ENCODE peak calls at places on chromosomes 6 and 20, in five cellular contexts. One of them, this sample, is unnamed.

GRCh38 chr20:36154696-36155628 is at the start of gene EPB41L1:
- DNase-seq in uterus: no peak
- DNase-seq in body of pancreas: no peak
- DNase-seq in transverse colon: no peak
- DNase-seq in right lobe of liver: peak
- DNase-seq in this sample: no peak

GRCh38 chr6:167137881-167138280 is 15.0 kb downstream of the CCR6 start:
- DNase-seq in body of pancreas: no peak
- DNase-seq in right lobe of liver: no peak
- DNase-seq in uterus: no peak
- DNase-seq in transverse colon: no peak
- DNase-seq in this sample: no peak

GRCh38 chr6:154457046-154457713 is 53.3 kb downstream of the CNKSR3 start:
- DNase-seq in transverse colon: no peak
- DNase-seq in right lobe of liver: no peak
- DNase-seq in uterus: no peak
- DNase-seq in body of pancreas: no peak
- DNase-seq in this sample: no peak

GRCh38 chr6:36067374-36068011 is 39.9 kb downstream of the MAPK14 start:
- DNase-seq in right lobe of liver: no peak
- DNase-seq in transverse colon: no peak
- DNase-seq in uterus: no peak
- DNase-seq in body of pancreas: no peak
- DNase-seq in this sample: no peak

GRCh38 chr6:84512396-84512795 is 252.0 kb downstream of the TBX18 start:
- DNase-seq in uterus: no peak
- DNase-seq in transverse colon: no peak
- DNase-seq in body of pancreas: no peak
- DNase-seq in right lobe of liver: no peak
- DNase-seq in this sample: no peak

GRCh38 chr6:27791182-27791939 is 120.8 kb downstream of the OR2B2 start:
- DNase-seq in right lobe of liver: peak
- DNase-seq in uterus: peak
- DNase-seq in transverse colon: peak
- DNase-seq in body of pancreas: peak
- DNase-seq in this sample: no peak

GRCh38 chr6:113944701-113945100 is 26.2 kb downstream of the HDAC2 start:
- DNase-seq in right lobe of liver: no peak
- DNase-seq in uterus: no peak
- DNase-seq in body of pancreas: no peak
- DNase-seq in transverse colon: no peak
- DNase-seq in this sample: no peak

GRCh38 chr6:152981989-152982767 is 663 bp downstream of the FBXO5 start:
- DNase-seq in transverse colon: peak
- DNase-seq in uterus: peak
- DNase-seq in right lobe of liver: peak
- DNase-seq in body of pancreas: no peak
- DNase-seq in this sample: no peak

GRCh38 chr20:43409041-43409913 is 48.4 kb upstream of the SRSF6 start:
- DNase-seq in uterus: no peak
- DNase-seq in transverse colon: no peak
- DNase-seq in right lobe of liver: no peak
- DNase-seq in body of pancreas: no peak
- DNase-seq in this sample: no peak

GRCh38 chr20:38199506-38200390 is 34.7 kb upstream of the TGM2 start:
- DNase-seq in transverse colon: no peak
- DNase-seq in right lobe of liver: peak
- DNase-seq in uterus: peak
- DNase-seq in body of pancreas: no peak
- DNase-seq in this sample: no peak

GRCh38 chr6:43965628-43966373 is 161.5 kb downstream of the MRPL14 start:
- DNase-seq in body of pancreas: no peak
- DNase-seq in transverse colon: no peak
- DNase-seq in uterus: no peak
- DNase-seq in right lobe of liver: peak
- DNase-seq in this sample: no peak

GRCh38 chr6:160089534-160089897 is 32.1 kb upstream of the SLC22A1 start:
- DNase-seq in right lobe of liver: no peak
- DNase-seq in transverse colon: no peak
- DNase-seq in body of pancreas: no peak
- DNase-seq in uterus: no peak
- DNase-seq in this sample: no peak

GRCh38 chr20:58605292-58606065 is 45.6 kb upstream of the STX16 start:
- DNase-seq in right lobe of liver: no peak
- DNase-seq in body of pancreas: no peak
- DNase-seq in transverse colon: no peak
- DNase-seq in uterus: no peak
- DNase-seq in this sample: no peak

GRCh38 chr6:47919875-47920274 is 138.0 kb downstream of the OPN5 start:
- DNase-seq in body of pancreas: no peak
- DNase-seq in transverse colon: no peak
- DNase-seq in uterus: no peak
- DNase-seq in right lobe of liver: no peak
- DNase-seq in this sample: no peak

GRCh38 chr20:31830406-31830981 is 11.3 kb downstream of the MYLK2 start:
- DNase-seq in uterus: no peak
- DNase-seq in body of pancreas: no peak
- DNase-seq in right lobe of liver: no peak
- DNase-seq in transverse colon: no peak
- DNase-seq in this sample: no peak

GRCh38 chr6:75446278-75446880 is 47.2 kb downstream of the FILIP1 start:
- DNase-seq in uterus: no peak
- DNase-seq in right lobe of liver: no peak
- DNase-seq in transverse colon: no peak
- DNase-seq in body of pancreas: no peak
- DNase-seq in this sample: no peak
- TF ChIP-seq POLR2A in uterus: no peak
- TF ChIP-seq POLR2A in right lobe of liver: no peak
- TF ChIP-seq POLR2A in transverse colon: no peak
- TF ChIP-seq POLR2A in body of pancreas: no peak
- TF ChIP-seq POLR2A in this sample: no peak

GRCh38 chr6:32578962-32579361 is 10.7 kb downstream of the HLA-DRB1 start:
- DNase-seq in body of pancreas: no peak
- DNase-seq in uterus: no peak
- DNase-seq in right lobe of liver: no peak
- DNase-seq in transverse colon: no peak
- DNase-seq in this sample: no peak
- TF ChIP-seq POLR2A in body of pancreas: no peak
- TF ChIP-seq POLR2A in uterus: no peak
- TF ChIP-seq POLR2A in right lobe of liver: no peak
- TF ChIP-seq POLR2A in transverse colon: no peak
- TF ChIP-seq POLR2A in this sample: no peak

GRCh38 chr6:5728726-5729434 is 277.8 kb downstream of the NRN1 start:
- DNase-seq in body of pancreas: no peak
- DNase-seq in transverse colon: no peak
- DNase-seq in right lobe of liver: no peak
- DNase-seq in uterus: no peak
- DNase-seq in this sample: no peak

GRCh38 chr6:5726976-5727718 is 279.6 kb downstream of the NRN1 start:
- DNase-seq in uterus: no peak
- DNase-seq in body of pancreas: no peak
- DNase-seq in transverse colon: no peak
- DNase-seq in right lobe of liver: no peak
- DNase-seq in this sample: no peak

GRCh38 chr6:5729813-5730212 is 276.9 kb downstream of the NRN1 start:
- DNase-seq in body of pancreas: no peak
- DNase-seq in uterus: no peak
- DNase-seq in transverse colon: no peak
- DNase-seq in right lobe of liver: no peak
- DNase-seq in this sample: no peak

GRCh38 chr6:5718231-5718947 is 288.3 kb downstream of the NRN1 start:
- DNase-seq in uterus: no peak
- DNase-seq in right lobe of liver: no peak
- DNase-seq in body of pancreas: no peak
- DNase-seq in transverse colon: no peak
- DNase-seq in this sample: no peak

GRCh38 chr6:5723905-5724691 is 282.6 kb downstream of the NRN1 start:
- DNase-seq in right lobe of liver: no peak
- DNase-seq in transverse colon: peak
- DNase-seq in uterus: no peak
- DNase-seq in body of pancreas: peak
- DNase-seq in this sample: no peak
- TF ChIP-seq POLR2A in right lobe of liver: no peak
- TF ChIP-seq POLR2A in transverse colon: no peak
- TF ChIP-seq POLR2A in uterus: no peak
- TF ChIP-seq POLR2A in body of pancreas: no peak
- TF ChIP-seq POLR2A in this sample: no peak

GRCh38 chr6:31401403-31401802 is 2.0 kb upstream of the MICA start:
- DNase-seq in right lobe of liver: no peak
- DNase-seq in uterus: peak
- DNase-seq in body of pancreas: peak
- DNase-seq in transverse colon: peak
- DNase-seq in this sample: peak
- TF ChIP-seq POLR2A in right lobe of liver: peak
- TF ChIP-seq POLR2A in uterus: peak
- TF ChIP-seq POLR2A in body of pancreas: peak
- TF ChIP-seq POLR2A in transverse colon: peak
- TF ChIP-seq POLR2A in this sample: peak

GRCh38 chr20:46690219-46691111 is 1.2 kb upstream of the TP53RK start:
- DNase-seq in uterus: no peak
- DNase-seq in right lobe of liver: no peak
- DNase-seq in transverse colon: no peak
- DNase-seq in body of pancreas: no peak
- DNase-seq in this sample: no peak

GRCh38 chr20:46683939-46684750 is 5.1 kb downstream of the TP53RK start:
- DNase-seq in uterus: peak
- DNase-seq in body of pancreas: peak
- DNase-seq in right lobe of liver: no peak
- DNase-seq in transverse colon: no peak
- DNase-seq in this sample: no peak

GRCh38 chr20:46688151-46689081 is 828 bp downstream of the TP53RK start:
- DNase-seq in body of pancreas: no peak
- DNase-seq in transverse colon: no peak
- DNase-seq in right lobe of liver: no peak
- DNase-seq in uterus: no peak
- DNase-seq in this sample: no peak

GRCh38 chr20:46689754-46690085 is 476 bp upstream of the TP53RK start:
- DNase-seq in transverse colon: no peak
- DNase-seq in body of pancreas: no peak
- DNase-seq in uterus: no peak
- DNase-seq in right lobe of liver: no peak
- DNase-seq in this sample: no peak

GRCh38 chr20:46689082-46689753 is at the start of gene TP53RK:
- DNase-seq in transverse colon: peak
- DNase-seq in body of pancreas: peak
- DNase-seq in right lobe of liver: peak
- DNase-seq in uterus: peak
- DNase-seq in this sample: peak
- TF ChIP-seq POLR2A in transverse colon: peak
- TF ChIP-seq POLR2A in body of pancreas: peak
- TF ChIP-seq POLR2A in right lobe of liver: peak
- TF ChIP-seq POLR2A in uterus: peak
- TF ChIP-seq POLR2A in this sample: peak

GRCh38 chr6:148758492-148758891 is 11.7 kb downstream of the UST start:
- DNase-seq in uterus: no peak
- DNase-seq in body of pancreas: peak
- DNase-seq in right lobe of liver: no peak
- DNase-seq in transverse colon: peak
- DNase-seq in this sample: no peak

GRCh38 chr6:148760143-148760505 is 13.3 kb downstream of the UST start:
- DNase-seq in body of pancreas: no peak
- DNase-seq in uterus: no peak
- DNase-seq in right lobe of liver: no peak
- DNase-seq in transverse colon: no peak
- DNase-seq in this sample: no peak

GRCh38 chr6:148757944-148758343 is 11.1 kb downstream of the UST start:
- DNase-seq in transverse colon: no peak
- DNase-seq in uterus: no peak
- DNase-seq in body of pancreas: no peak
- DNase-seq in right lobe of liver: no peak
- DNase-seq in this sample: no peak

GRCh38 chr6:148761532-148761951 is 14.7 kb downstream of the UST start:
- DNase-seq in transverse colon: peak
- DNase-seq in uterus: peak
- DNase-seq in right lobe of liver: no peak
- DNase-seq in body of pancreas: peak
- DNase-seq in this sample: no peak

DNA sequence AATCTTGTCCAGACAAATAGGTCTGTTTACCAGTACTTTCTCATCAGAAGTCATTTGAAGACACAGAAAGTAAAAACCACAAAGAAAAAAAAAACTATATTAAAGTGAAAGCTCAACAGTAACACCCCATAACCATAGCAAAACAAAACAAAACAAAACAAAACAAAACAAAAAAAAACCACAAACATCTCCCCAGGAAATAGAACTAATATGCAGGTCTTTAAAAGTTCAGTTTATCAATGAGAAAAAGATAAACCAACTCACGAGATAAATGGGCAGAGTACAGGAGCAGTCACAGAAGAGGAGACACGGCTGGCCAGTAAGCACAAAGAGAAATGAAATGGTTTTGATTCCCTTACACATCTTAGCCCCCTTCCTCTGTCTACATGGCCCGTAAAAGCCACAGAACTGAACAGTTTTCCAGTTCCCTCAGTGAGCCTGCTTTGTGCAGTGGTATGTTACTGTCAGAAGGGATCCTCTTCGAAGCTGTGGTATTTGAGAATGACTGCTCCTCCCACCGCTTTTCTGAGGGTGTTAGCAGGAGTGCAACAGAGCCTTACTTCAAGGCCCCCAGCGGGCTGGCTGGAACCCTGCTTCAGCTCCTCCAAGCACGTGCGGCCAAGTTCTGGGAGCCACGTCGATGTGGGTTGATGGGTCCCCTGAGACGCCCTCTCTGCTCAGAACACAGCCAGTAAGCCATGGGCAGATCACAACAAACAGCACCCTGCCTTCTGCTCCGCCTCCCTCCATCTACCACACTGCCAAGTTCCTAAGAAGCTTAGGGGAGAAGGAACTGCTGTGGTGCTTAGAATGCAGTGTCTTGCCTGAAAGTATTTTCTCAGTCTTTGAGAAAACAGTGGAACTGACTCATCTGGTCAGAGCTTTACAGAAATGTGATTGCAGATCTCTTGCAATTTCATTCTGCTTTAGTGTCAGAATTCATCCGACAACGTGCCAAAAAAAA is 14.0 kb downstream of the UST start:
- DNase-seq in body of pancreas: peak
- DNase-seq in transverse colon: peak
- DNase-seq in uterus: peak
- DNase-seq in right lobe of liver: no peak
- DNase-seq in this sample: peak
- TF ChIP-seq POLR2A in body of pancreas: no peak
- TF ChIP-seq POLR2A in transverse colon: peak
- TF ChIP-seq POLR2A in uterus: no peak
- TF ChIP-seq POLR2A in right lobe of liver: no peak
- TF ChIP-seq POLR2A in this sample: no peak

This sample was measured in gastrocnemius medialis.